ENCODE peak calls at places on chromosomes 11 and 22, in five cellular contexts. Y is heart left ventricle; B is CD8-positive, alpha-beta memory T cell; P is colonic mucosa; K is sigmoid colon. R is an unnamed sample. For H3K36me3 and H3K4me1, the result is how much of the 10 kb centered on the place peaks cover.

GRCh38 chr22:49352361-49353169 is 475.1 kb downstream of the BRD1 start:
- DNase-seq in Y (no peak), B (no peak), P (no peak), K (no peak), R (peak)

GRCh38 chr11:10693509-10694071 is at the start of gene IRAG1:
- DNase-seq in Y (peak), B (no peak), P (peak), K (peak), R (peak)

GRCh38 chr11:47443028-47443700 is 5.8 kb downstream of the RAPSN start:
- DNase-seq in Y (no peak), B (no peak), P (no peak), K (no peak), R (no peak)

GRCh38 chr11:13315517-13316432 is 38.2 kb downstream of the BMAL1 start:
- DNase-seq in Y (no peak), B (no peak), P (no peak), K (no peak), R (no peak)

GRCh38 chr11:10581481-10582019 is 13.1 kb upstream of the LYVE1 start:
- DNase-seq in Y (peak), B (no peak), P (no peak), K (peak), R (no peak)

GRCh38 chr11:117457031-117457785 is 129.6 kb downstream of the CEP164 start:
- DNase-seq in Y (no peak), B (no peak), P (no peak), K (no peak), R (peak)

GRCh38 chr11:69007978-69008381 is 5.1 kb downstream of the MRGPRF start:
- DNase-seq in Y (no peak), B (no peak), P (no peak), K (peak), R (peak)

GRCh38 chr11:110878513-110878912 is 166.3 kb upstream of the ARHGAP20 start:
- DNase-seq in Y (no peak), B (no peak), P (no peak), K (no peak), R (no peak)

GRCh38 chr11:10026514-10026913 is 267.5 kb downstream of the SBF2 start:
- DNase-seq in Y (no peak), B (no peak), P (no peak), K (no peak), R (no peak)

GRCh38 chr22:29475550-29475949 is 4.5 kb upstream of the NEFH start:
- DNase-seq in Y (no peak), B (no peak), P (no peak), K (no peak), R (no peak)

GRCh38 chr22:35661377-35661937 is 13.2 kb downstream of the APOL6 start:
- DNase-seq in Y (no peak), B (no peak), P (no peak), K (no peak), R (no peak)

GRCh38 chr11:15472405-15472799 is 357.7 kb downstream of the INSC start:
- DNase-seq in Y (no peak), B (no peak), P (no peak), K (no peak), R (no peak)

GRCh38 chr22:29820941-29821789 is 16.9 kb downstream of the ASCC2 start:
- DNase-seq in Y (peak), B (no peak), P (peak), K (peak), R (peak)

GRCh38 chr11:11105361-11105760 is 247.5 kb upstream of the ZBED5 start:
- DNase-seq in Y (no peak), B (no peak), P (no peak), K (no peak), R (no peak)

GRCh38 chr22:19109198-19110063 is 12.8 kb downstream of the DGCR2 start:
- DNase-seq in Y (no peak), B (peak), P (no peak), K (no peak), R (peak)

GRCh38 chr11:116186592-116186991 is 586.2 kb downstream of the BUD13 start:
- DNase-seq in Y (no peak), B (no peak), P (no peak), K (no peak), R (no peak)

GRCh38 chr11:47616726-47617416 is 22.7 kb upstream of the C1QTNF4 start:
- DNase-seq in Y (peak), B (no peak), P (peak), K (peak), R (no peak)

GRCh38 chr22:40030757-40031092 is 36.0 kb downstream of the FAM83F start:
- DNase-seq in Y (no peak), B (no peak), P (no peak), K (peak), R (peak)

GRCh38 chr22:23212061-23213030 is 32.0 kb downstream of the BCR start:
- DNase-seq in Y (no peak), B (no peak), P (no peak), K (no peak), R (no peak)

GRCh38 chr22:47372596-47373385 is 610.3 kb downstream of the TBC1D22A start:
- DNase-seq in Y (no peak), B (no peak), P (no peak), K (peak), R (peak)

GRCh38 chr11:98835336-98835735 is 185.4 kb upstream of the CNTN5 start:
- DNase-seq in Y (no peak), B (no peak), P (no peak), K (no peak), R (no peak)

GRCh38 chr11:119056397-119056999 is 507 bp downstream of the HYOU1 start:
- DNase-seq in Y (no peak), B (peak), P (peak), K (peak), R (peak)

GRCh38 chr11:74388678-74389327 is 9.4 kb downstream of the PGM2L1 start:
- DNase-seq in Y (peak), B (peak), P (peak), K (peak), R (no peak)

GRCh38 chr11:1499899-1500298 is 13.3 kb upstream of the MOB2 start:
- DNase-seq in Y (no peak), B (no peak), P (no peak), K (peak), R (peak)

GRCh38 chr22:31637375-31637937 is 24.6 kb downstream of the PISD start:
- DNase-seq in Y (no peak), B (no peak), P (no peak), K (no peak), R (no peak)

GRCh38 chr11:8337396-8337795 is 73.7 kb upstream of the LMO1 start:
- DNase-seq in Y (no peak), B (no peak), P (no peak), K (no peak), R (no peak)

GRCh38 chr11:58394195-58394594 is 12.5 kb downstream of the OR5B3 start:
- DNase-seq in Y (no peak), B (no peak), P (no peak), K (no peak), R (no peak)

GRCh38 chr11:102882389-102883024 is 7.7 kb upstream of the MMP12 start:
- DNase-seq in Y (no peak), B (no peak), P (no peak), K (no peak), R (no peak)

GRCh38 chr11:134504146-134504905 is 92.3 kb upstream of the B3GAT1 start:
- DNase-seq in Y (no peak), B (no peak), P (no peak), K (no peak), R (peak)

GRCh38 chr11:134714021-134714656 is 302.1 kb upstream of the B3GAT1 start:
- DNase-seq in Y (no peak), B (no peak), P (no peak), K (no peak), R (no peak)

GRCh38 chr22:40414838-40415505 is 44.6 kb downstream of the SGSM3 start:
- DNase-seq in Y (no peak), B (no peak), P (no peak), K (no peak), R (no peak)

GRCh38 chr11:72001834-72002591 is 3.3 kb downstream of the IL18BP start:
- DNase-seq in Y (no peak), B (no peak), P (no peak), K (no peak), R (no peak)

GRCh38 chr11:131802416-131802815 is 432.0 kb downstream of the NTM start:
- DNase-seq in Y (no peak), B (no peak), P (no peak), K (no peak), R (no peak)

GRCh38 chr11:14386081-14386480 is 27.1 kb upstream of the RRAS2 start:
- DNase-seq in Y (no peak), B (no peak), P (no peak), K (no peak), R (no peak)

GRCh38 chr22:50508897-50509296 is 873 bp downstream of the NCAPH2 start:
- DNase-seq in Y (no peak), B (no peak), P (no peak), K (no peak), R (no peak)

GRCh38 chr22:44755000-44755399 is 2.6 kb downstream of the ARHGAP8 start:
- DNase-seq in Y (no peak), B (no peak), P (peak), K (no peak), R (no peak)

GRCh38 chr11:85525711-85526110 is 101.4 kb downstream of the DLG2 start:
- DNase-seq in Y (no peak), B (no peak), P (no peak), K (no peak), R (no peak)

GRCh38 chr22:27429476-27429875 is 372.1 kb downstream of the MN1 start:
- DNase-seq in Y (no peak), B (no peak), P (no peak), K (no peak), R (no peak)
- H3K36me3 ChIP-seq in Y (under half), B (under half), P (under half), K (under half), R (under half)

DNA sequence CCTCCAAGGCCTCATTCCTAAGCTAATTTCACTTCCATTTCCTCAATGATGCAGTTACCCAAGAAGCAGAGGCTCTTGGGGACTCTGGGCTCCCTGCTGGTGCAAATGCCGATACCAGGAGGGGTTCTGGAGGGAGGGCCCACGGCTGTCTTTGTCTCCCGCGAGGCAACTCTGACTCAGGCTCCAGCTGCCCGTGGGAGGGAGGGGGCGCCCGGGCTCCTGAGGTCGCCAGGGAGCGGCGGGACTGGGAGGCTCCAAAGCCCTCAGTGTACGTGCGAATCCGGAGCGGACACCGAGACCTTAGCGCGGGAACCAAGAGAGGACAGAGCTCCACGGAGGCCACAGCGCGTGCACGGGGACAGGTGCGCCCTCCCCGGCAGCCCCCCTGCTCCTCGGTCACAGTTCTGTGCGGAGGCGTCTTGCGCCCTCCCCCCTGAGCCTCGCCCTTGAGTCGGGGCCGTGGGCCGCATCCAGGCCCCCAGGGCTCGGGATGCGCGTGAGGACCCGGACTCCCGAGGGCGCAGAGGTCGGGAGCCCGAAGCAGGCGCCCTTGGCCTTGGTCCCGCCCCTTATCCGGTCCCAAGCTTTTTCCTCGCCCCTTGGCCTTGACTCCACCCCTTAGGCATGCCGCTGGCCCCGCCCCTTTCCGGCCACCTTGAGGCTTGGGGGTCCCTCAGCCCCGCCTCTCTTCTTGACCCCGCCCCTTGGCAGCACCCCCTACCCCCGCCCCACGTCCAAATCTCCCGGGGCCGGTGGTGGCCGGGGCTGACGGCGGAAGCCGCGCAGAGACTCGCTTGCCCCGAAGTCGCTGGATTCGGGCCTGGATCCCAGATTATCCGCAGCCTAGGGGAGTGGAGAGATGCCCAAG is 4.7 kb upstream of the SHISA8 start:
- DNase-seq in Y (peak), B (no peak), P (peak), K (no peak), R (peak)
- H3K4me1 ChIP-seq in Y (under half), B (under half), P (under half), K (under half), R (under half)

GRCh38 chr11:70367071-70367470 is 31.3 kb upstream of the CTTN start:
- DNase-seq in Y (no peak), B (no peak), P (no peak), K (no peak), R (no peak)

GRCh38 chr11:70365536-70365912 is 32.8 kb upstream of the CTTN start:
- DNase-seq in Y (no peak), B (no peak), P (no peak), K (no peak), R (no peak)

GRCh38 chr11:70364745-70365535 is 33.4 kb upstream of the CTTN start:
- DNase-seq in Y (no peak), B (peak), P (no peak), K (no peak), R (no peak)

GRCh38 chr11:70360211-70360610 is 38.1 kb upstream of the CTTN start:
- DNase-seq in Y (no peak), B (no peak), P (no peak), K (no peak), R (no peak)

GRCh38 chr11:70364198-70364597 is 34.1 kb upstream of the CTTN start:
- DNase-seq in Y (no peak), B (no peak), P (no peak), K (no peak), R (no peak)
- H3K27ac ChIP-seq in Y (no peak), B (no peak), P (no peak), K (no peak), R (no peak)

DNA sequence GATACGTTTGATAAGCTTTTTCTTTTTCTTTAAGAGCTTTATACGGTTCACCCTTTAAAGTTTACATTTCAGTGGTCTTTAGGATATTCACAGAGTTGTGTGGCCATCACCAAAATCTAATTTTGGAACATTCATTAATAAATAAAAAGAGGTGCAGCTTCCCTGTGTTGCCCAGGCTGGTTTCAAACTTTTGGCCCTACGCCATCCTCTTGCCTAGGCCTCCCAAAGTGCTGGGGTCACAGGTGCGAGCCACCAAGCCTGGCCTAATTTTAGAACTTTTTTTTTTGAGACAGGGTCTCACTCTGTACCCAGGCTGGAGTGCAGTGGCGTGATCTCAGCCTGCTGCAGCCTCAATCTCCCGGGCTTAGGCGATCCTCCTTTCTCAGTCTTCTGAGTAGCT is 30.6 kb downstream of the MED15 start:
- DNase-seq in Y (no peak), B (no peak), P (no peak), K (no peak), R (no peak)
- H3K36me3 ChIP-seq in Y (under half), B (under half), P (under half), K (under half), R (under half)

GRCh38 chr11:94770563-94771120 is 2.5 kb downstream of the AMOTL1 start:
- DNase-seq in Y (no peak), B (no peak), P (no peak), K (no peak), R (no peak)

GRCh38 chr11:94771951-94772350 is 3.8 kb downstream of the AMOTL1 start:
- DNase-seq in Y (no peak), B (no peak), P (no peak), K (no peak), R (no peak)

GRCh38 chr11:94769897-94770296 is 1.7 kb downstream of the AMOTL1 start:
- DNase-seq in Y (no peak), B (no peak), P (no peak), K (no peak), R (no peak)

GRCh38 chr11:94773842-94774241 is 5.7 kb downstream of the AMOTL1 start:
- DNase-seq in Y (no peak), B (no peak), P (no peak), K (no peak), R (no peak)

DNA sequence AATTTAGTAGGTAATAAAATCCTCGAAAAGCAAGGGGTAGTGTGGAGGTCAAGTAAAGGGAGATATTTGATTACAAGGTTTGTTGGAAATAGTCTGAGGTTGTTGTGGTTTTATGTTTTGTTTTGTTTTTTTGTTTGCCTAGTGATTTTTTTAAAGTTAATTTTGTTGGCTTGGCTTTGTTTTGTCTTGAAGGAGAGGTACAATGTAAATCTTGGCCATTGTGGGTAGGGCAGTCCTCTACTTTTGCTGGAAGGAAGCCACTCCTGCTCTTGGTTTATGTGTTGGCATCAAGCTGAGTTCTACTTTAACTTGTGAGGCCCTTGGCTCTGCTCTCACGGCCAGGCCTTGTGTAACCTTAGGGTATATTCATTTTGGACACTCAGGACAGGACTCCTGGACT is 3.2 kb downstream of the AMOTL1 start:
- DNase-seq in Y (no peak), B (no peak), P (no peak), K (peak), R (no peak)
- H3K4me1 ChIP-seq in Y (under half), B (under half), P (under half), K (half or more), R (under half)

DNA sequence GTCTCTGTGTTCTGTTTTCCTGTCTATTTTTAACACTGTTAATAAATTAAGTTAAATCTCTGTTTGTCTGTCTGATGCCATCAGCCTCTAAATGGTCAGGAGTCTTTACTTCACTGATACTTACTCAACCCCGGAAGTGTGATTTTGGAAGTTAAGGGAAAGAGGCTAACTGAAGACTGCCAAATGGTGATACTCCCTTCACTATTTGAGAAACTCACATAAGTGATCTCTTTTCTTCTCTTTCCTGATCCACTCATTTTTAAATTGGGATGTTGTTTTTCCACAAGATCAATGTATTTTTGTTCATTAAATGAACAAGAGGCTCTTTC is 389 bp upstream of the CASP12 start:
- DNase-seq in Y (no peak), B (no peak), P (no peak), K (no peak), R (no peak)
- H3K27ac ChIP-seq in Y (peak), B (no peak), P (peak), K (peak), R (peak)

DNA sequence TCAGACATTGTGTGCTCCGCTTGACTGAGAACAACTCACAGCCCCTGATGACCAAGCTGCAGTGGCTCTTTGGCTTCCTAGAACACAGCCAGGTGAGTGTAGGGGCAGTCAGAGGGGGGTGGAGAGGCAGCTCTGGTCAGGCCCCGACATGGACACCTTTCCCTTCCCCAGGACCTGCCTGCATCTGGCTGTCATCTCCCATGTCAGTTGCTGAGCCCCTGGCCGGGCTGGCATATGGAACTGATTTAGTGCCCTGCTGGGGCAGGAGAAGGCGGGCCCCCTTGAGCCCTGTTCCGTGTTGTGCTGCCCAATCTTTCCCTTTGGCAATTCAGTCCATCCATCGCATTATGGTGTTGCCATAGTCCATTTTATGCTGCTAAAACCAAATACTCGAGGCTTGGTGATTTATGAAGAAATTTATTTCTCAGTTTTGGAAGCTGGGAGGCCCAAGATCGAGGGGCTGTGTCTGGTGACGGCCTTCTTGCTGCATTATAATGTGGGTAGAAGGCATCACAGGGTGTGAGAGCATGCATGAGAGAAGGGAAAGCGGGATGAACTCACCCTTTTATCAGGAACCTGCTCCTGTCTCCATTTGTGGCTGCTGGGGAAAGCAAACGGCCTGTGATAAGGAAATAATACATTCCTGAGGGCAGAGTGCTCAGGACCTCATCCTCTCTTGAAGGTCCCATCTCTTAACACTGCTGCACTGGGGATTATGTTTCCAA is 19.0 kb downstream of the USP35 start:
- DNase-seq in Y (no peak), B (no peak), P (no peak), K (peak), R (peak)
- H3K36me3 ChIP-seq in Y (under half), B (under half), P (under half), K (under half), R (under half)

GRCh38 chr22:22200569-22201184 is 43.9 kb upstream of the VPREB1 start:
- DNase-seq in Y (no peak), B (no peak), P (no peak), K (no peak), R (no peak)
- H3K4me1 ChIP-seq in Y (under half), B (under half), P (under half), K (under half), R (under half)

DNA sequence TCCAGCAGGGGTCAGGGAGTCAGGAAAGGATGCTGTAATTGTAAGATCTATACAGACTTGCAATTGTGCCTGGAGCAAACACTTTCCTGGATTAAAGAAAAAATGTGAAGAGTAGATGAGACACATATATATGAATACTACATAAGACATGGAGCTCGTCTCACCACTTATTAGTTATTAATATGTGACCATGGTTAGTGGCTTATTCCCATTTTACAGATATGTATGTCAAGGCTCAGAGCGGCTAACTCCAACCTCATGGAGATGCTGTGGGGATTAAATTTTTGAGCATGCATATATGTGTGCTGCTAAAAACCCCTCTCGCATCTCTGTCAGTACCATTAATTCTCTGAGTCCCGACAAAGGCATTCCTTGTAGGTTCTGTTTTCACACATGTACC is 125.7 kb downstream of the SLC1A2 start:
- DNase-seq in Y (no peak), B (no peak), P (no peak), K (no peak), R (no peak)
- H3K27ac ChIP-seq in Y (no peak), B (no peak), P (no peak), K (no peak), R (no peak)

GRCh38 chr11:61776561-61777075 is 15.8 kb downstream of the TMEM258 start:
- DNase-seq in Y (no peak), B (peak), P (peak), K (no peak), R (peak)
- H3K36me3 ChIP-seq in Y (under half), B (under half), P (under half), K (under half), R (under half)